ENCODE peak calls at places on chromosomes 7 and 10, in six cellular contexts. I is GM23248, J is neural progenitor cell, K is GM23338, M is OCI-LY7, R is hepatocyte. B is an unnamed sample.
A peak's percentile ranks its signal among the peaks of the same experiment; 100 is the strongest.

GRCh38 chr7:121624922-121625321 is 228.8 kb upstream of the FAM3C start:
- DNase-seq in J (no peak), I (peak; percentile 33), K (no peak), R (no peak), M (no peak), B (no peak)

GRCh38 chr10:29761916-29762315 is 127.1 kb upstream of the SVIL start:
- DNase-seq in M (no peak), J (no peak), K (no peak), R (no peak), I (no peak), B (no peak)

GRCh38 chr7:42907316-42907715 is 4.6 kb downstream of the C7orf25 start:
- DNase-seq in M (no peak), J (no peak), I (no peak), R (no peak), K (no peak), B (no peak)

GRCh38 chr10:29022513-29022912 is 266.4 kb upstream of the LYZL1 start:
- DNase-seq in M (no peak), I (no peak), R (peak; percentile 23), J (peak; percentile 12), K (no peak), B (no peak)

GRCh38 chr10:30227481-30227880 is 121.6 kb downstream of the MTPAP start:
- DNase-seq in K (no peak), I (peak; percentile 61), J (no peak), R (no peak), M (no peak), B (peak; percentile 20)

GRCh38 chr10:23779287-23779686 is 340.4 kb downstream of the OTUD1 start:
- DNase-seq in R (no peak), J (no peak), I (no peak), M (no peak), K (no peak), B (no peak)

GRCh38 chr10:72365106-72365505 is 10.4 kb upstream of the DNAJB12 start:
- DNase-seq in K (no peak), I (no peak), J (no peak), R (no peak), M (no peak), B (no peak)

GRCh38 chr7:30650455-30650854 is 31.8 kb downstream of the CRHR2 start:
- DNase-seq in I (no peak), K (peak; percentile 36), J (no peak), M (no peak), R (no peak), B (no peak)

GRCh38 chr10:488933-489215 is 200.6 kb downstream of the DIP2C start:
- DNase-seq in R (no peak), J (no peak), I (no peak), M (no peak), K (no peak), B (no peak)

GRCh38 chr10:490891-491571 is 198.4 kb downstream of the DIP2C start:
- DNase-seq in I (peak; percentile 89), K (peak; percentile 44), R (peak; percentile 23), M (no peak), J (no peak), B (no peak)

GRCh38 chr10:488081-488932 is 201.2 kb downstream of the DIP2C start:
- DNase-seq in R (no peak), M (no peak), I (no peak), J (no peak), K (no peak), B (no peak)

GRCh38 chr10:490256-490655 is 199.2 kb downstream of the DIP2C start:
- DNase-seq in M (no peak), I (peak; percentile 63), R (no peak), K (no peak), J (no peak), B (no peak)

GRCh38 chr10:489335-489734 is 200.1 kb downstream of the DIP2C start:
- DNase-seq in J (no peak), M (no peak), R (no peak), K (no peak), I (no peak), B (no peak)
- TF ChIP-seq EZH2phosphoT487 in J (no peak), M (no peak), R (no peak), K (no peak), I (no peak), B (no peak)

GRCh38 chr10:59299933-59300332 is 62.4 kb downstream of the FAM13C start:
- DNase-seq in R (no peak), I (no peak), K (no peak), M (no peak), J (no peak), B (no peak)

GRCh38 chr10:59300386-59300785 is 62.0 kb downstream of the FAM13C start:
- DNase-seq in I (no peak), R (no peak), J (no peak), M (no peak), K (no peak), B (peak; percentile 8)

GRCh38 chr10:59301067-59301674 is 61.2 kb downstream of the FAM13C start:
- DNase-seq in R (no peak), K (no peak), J (no peak), I (no peak), M (no peak), B (no peak)

GRCh38 chr10:59303018-59303417 is 59.3 kb downstream of the FAM13C start:
- DNase-seq in J (no peak), I (no peak), K (no peak), R (no peak), M (no peak), B (no peak)

DNA sequence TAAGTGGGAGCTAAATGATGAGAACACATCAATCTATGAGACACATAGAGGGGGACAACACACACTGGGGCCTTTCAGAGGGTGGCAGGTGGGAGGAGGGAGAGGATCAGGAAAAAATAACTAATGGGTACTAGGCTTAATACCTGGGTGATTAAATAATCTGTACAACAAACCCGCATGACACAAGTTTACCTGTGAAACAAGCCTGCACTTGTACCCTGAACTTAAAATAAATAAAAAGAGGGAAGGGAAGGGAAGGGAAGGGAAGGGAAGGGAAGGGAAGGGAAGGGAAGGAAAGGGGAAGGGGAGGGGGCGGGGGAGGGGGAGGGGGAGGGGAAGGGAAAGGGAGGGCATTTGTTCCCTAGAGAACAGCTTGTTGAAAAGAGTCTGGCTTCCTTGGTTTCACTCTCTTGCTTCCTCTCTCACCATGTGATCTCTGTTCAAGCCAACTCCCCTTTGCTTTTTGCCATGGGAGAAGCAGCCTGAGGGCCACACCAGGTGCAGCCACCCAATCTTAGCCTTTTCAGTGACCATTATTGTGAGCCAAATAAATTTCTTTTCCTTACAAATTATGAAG is 57.7 kb downstream of the FAM13C start:
- DNase-seq in M (no peak), I (no peak), R (no peak), J (no peak), K (no peak), B (no peak)
- TF ChIP-seq EZH2phosphoT487 in M (no peak), I (no peak), R (no peak), J (no peak), K (no peak), B (no peak)

GRCh38 chr10:13991353-13991752 is 339.4 kb downstream of the FRMD4A start:
- DNase-seq in J (peak; percentile 69), I (no peak), M (no peak), K (no peak), R (no peak), B (no peak)
- TF ChIP-seq EZH2phosphoT487 in J (no peak), I (no peak), M (no peak), K (no peak), R (no peak), B (no peak)

DNA sequence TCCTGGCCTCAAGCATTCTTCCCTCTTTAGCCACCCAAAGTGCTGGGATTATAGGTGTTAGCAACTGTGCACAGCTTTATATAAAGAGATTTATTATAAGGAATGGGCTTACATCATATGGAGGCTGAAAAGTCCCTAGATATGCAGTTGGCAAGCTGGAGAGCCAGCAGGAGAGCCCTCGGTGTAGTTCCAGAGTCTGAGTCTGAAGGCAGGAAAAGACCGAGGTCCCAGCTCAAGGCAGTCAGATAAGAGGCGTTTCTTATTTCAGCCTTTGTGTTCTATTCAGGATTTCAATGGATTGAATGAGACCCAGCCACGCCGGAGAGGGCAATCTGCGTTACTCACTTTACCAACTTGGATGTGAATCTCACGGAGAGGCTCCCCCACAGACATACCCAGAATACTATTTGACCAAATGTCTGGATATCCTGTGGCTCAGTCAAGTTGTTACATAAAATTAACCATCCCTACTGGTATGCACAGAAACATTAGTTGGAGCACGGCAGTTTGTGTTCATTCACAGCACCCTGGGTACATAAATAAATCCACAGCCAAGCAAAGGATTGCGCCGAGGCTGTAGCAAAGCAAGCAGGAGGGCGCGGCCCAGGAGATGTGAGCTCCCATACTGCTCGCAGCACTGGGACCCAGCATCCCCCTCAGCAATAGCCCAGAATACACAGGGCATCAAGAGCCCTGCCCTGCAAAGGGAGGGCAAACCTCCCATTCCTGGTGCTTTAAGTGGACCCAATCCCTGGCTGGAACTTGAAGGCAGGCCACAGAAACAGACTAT is 158.4 kb upstream of the ZNF32 start:
- DNase-seq in J (no peak), K (no peak), R (no peak), M (no peak), I (no peak), B (no peak)
- TF ChIP-seq EZH2phosphoT487 in J (no peak), K (no peak), R (no peak), M (no peak), I (no peak), B (no peak)

GRCh38 chr10:68981074-68981473 is 7.5 kb upstream of the KIFBP start:
- DNase-seq in M (peak; percentile 19), J (no peak), I (peak; percentile 47), K (peak; percentile 44), R (peak; percentile 34), B (peak; percentile 46)
- TF ChIP-seq EZH2phosphoT487 in M (no peak), J (no peak), I (no peak), K (no peak), R (no peak), B (no peak)

B was measured in PC-3.